ENCODE peak calls at places on chromosomes 3 and 15, in seven cellular contexts. W, M, D, O, B, Q and K are unnamed samples.

GRCh38 chr3:134035836-134036235 is 6.1 kb upstream of the SLCO2A1 start:
- DNase-seq in B (no peak), O (no peak), M (no peak), Q (no peak), D (no peak), W (no peak), K (no peak)

GRCh38 chr3:71784201-71784913 is 591 bp downstream of the PROK2 start:
- DNase-seq in Q (no peak), W (no peak), D (no peak), M (no peak), O (no peak), B (no peak), K (no peak)

GRCh38 chr3:174408310-174408709 is 450.8 kb upstream of the NAALADL2 start:
- DNase-seq in B (no peak), Q (no peak), D (no peak), O (no peak), W (no peak), M (no peak), K (no peak)

GRCh38 chr15:96583671-96584070 is 253.2 kb downstream of the NR2F2 start:
- DNase-seq in M (no peak), O (no peak), B (no peak), Q (no peak), W (no peak), D (no peak), K (no peak)

GRCh38 chr3:100329800-100330489 is 4.6 kb upstream of the NIT2 start:
- DNase-seq in M (no peak), O (no peak), B (no peak), D (no peak), W (no peak), Q (peak), K (no peak)

GRCh38 chr15:35717721-35718120 is 171.8 kb upstream of the DPH6 start:
- DNase-seq in B (no peak), M (no peak), O (no peak), Q (no peak), W (no peak), D (no peak), K (no peak)

GRCh38 chr15:39361497-39361896 is 219.4 kb upstream of the THBS1 start:
- DNase-seq in Q (no peak), W (no peak), B (no peak), D (no peak), O (no peak), M (no peak), K (no peak)

GRCh38 chr3:126350502-126351085 is 6.6 kb downstream of the KLF15 start:
- DNase-seq in O (no peak), W (no peak), M (no peak), B (no peak), D (no peak), Q (no peak), K (no peak)

GRCh38 chr3:146160233-146160963 is 586 bp downstream of the PLOD2 start:
- DNase-seq in W (peak), B (peak), Q (peak), D (peak), M (no peak), O (no peak), K (no peak)

GRCh38 chr3:10010546-10011465 is 15.4 kb upstream of the FANCD2 start:
- DNase-seq in D (peak), Q (peak), B (peak), M (peak), W (peak), O (peak), K (peak)

GRCh38 chr15:73862276-73862675 is 11.1 kb upstream of the TBC1D21 start:
- DNase-seq in W (no peak), O (no peak), D (no peak), B (no peak), M (no peak), Q (no peak), K (no peak)

GRCh38 chr15:67897646-67898045 is 57.8 kb upstream of the RNU6-1 start:
- DNase-seq in D (no peak), W (no peak), O (no peak), Q (no peak), B (no peak), M (no peak), K (no peak)

GRCh38 chr3:11907667-11908660 is 61.3 kb upstream of the TAMM41 start:
- DNase-seq in D (no peak), B (no peak), O (no peak), Q (no peak), M (no peak), W (no peak), K (no peak)

GRCh38 chr3:102038477-102039142 is 189.3 kb downstream of the NFKBIZ start:
- DNase-seq in B (no peak), Q (no peak), D (no peak), M (no peak), O (no peak), W (peak), K (no peak)

GRCh38 chr3:112671930-112672715 is 31.2 kb upstream of the CCDC80 start:
- DNase-seq in M (no peak), D (no peak), Q (no peak), W (no peak), B (no peak), O (no peak), K (no peak)

GRCh38 chr3:20462723-20463122 is 276.7 kb upstream of the SGO1 start:
- DNase-seq in D (no peak), B (no peak), O (no peak), M (no peak), W (no peak), Q (no peak), K (no peak)

GRCh38 chr3:113054552-113054951 is 63.8 kb downstream of the GTPBP8 start:
- DNase-seq in B (no peak), D (no peak), W (no peak), O (peak), Q (peak), M (no peak), K (no peak)

GRCh38 chr15:98850991-98851776 is 156.4 kb downstream of the PGPEP1L start:
- DNase-seq in O (peak), W (peak), B (peak), Q (peak), D (peak), M (no peak), K (peak)

GRCh38 chr3:15064299-15064834 is 748 bp downstream of the MRPS25 start:
- DNase-seq in D (no peak), Q (no peak), M (no peak), O (no peak), W (peak), B (no peak), K (peak)

GRCh38 chr3:53921296-53921695 is 29.6 kb upstream of the SELENOK start:
- DNase-seq in W (peak), O (no peak), D (no peak), Q (no peak), B (no peak), M (no peak), K (peak)

GRCh38 chr15:68410466-68411200 is 21.3 kb downstream of the ITGA11 start:
- DNase-seq in M (no peak), B (no peak), Q (no peak), W (no peak), O (no peak), D (no peak), K (no peak)

GRCh38 chr15:42134617-42135243 is 21.7 kb downstream of the PLA2G4F start:
- DNase-seq in D (no peak), O (no peak), W (no peak), Q (no peak), B (no peak), M (no peak), K (no peak)

GRCh38 chr15:92306662-92307061 is 87.0 kb upstream of the ST8SIA2 start:
- DNase-seq in D (no peak), B (peak), O (no peak), Q (no peak), M (no peak), W (no peak), K (peak)

GRCh38 chr15:63042879-63043340 is 363 bp downstream of the TPM1 start:
- DNase-seq in B (peak), Q (no peak), D (no peak), W (no peak), M (no peak), O (no peak), K (peak)

GRCh38 chr3:43540625-43541024 is 81.2 kb downstream of the ANO10 start:
- DNase-seq in B (no peak), W (no peak), M (no peak), D (no peak), O (no peak), Q (no peak), K (no peak)